ENCODE peak calls at places on chromosomes 6 and 20, in five cellular contexts. T, E, H, P and S are unnamed samples.
A peak's percentile ranks its signal among the peaks of the same experiment; 100 is the strongest.

GRCh38 chr20:3654326-3655031 is 8.7 kb downstream of the GFRA4 start:
- DNase-seq in T (no peak), E (no peak), H (no peak), P (no peak), S (no peak)

GRCh38 chr20:12063106-12063505 is 145.4 kb downstream of the BTBD3 start:
- DNase-seq in T (no peak), E (no peak), H (no peak), P (no peak), S (no peak)

GRCh38 chr6:31122803-31123706 is 2.8 kb upstream of the CDSN start:
- DNase-seq in T (no peak), E (no peak), H (peak; percentile 63), P (no peak), S (peak; percentile 71)

GRCh38 chr20:61951695-61952533 is 113.8 kb downstream of the TAF4 start:
- DNase-seq in T (no peak), E (no peak), H (peak; percentile 33), P (no peak), S (no peak)

GRCh38 chr6:153831350-153832078 is 207.5 kb upstream of the OPRM1 start:
- DNase-seq in T (no peak), E (no peak), H (no peak), P (no peak), S (no peak)

GRCh38 chr6:68653706-68654089 is 18.6 kb downstream of the ADGRB3 start:
- DNase-seq in T (no peak), E (no peak), H (no peak), P (no peak), S (no peak)

GRCh38 chr6:37074053-37074827 is 68.8 kb downstream of the FGD2 start:
- DNase-seq in T (no peak), E (no peak), H (peak; percentile 63), P (no peak), S (peak; percentile 65)

GRCh38 chr6:29653452-29654038 is 3.3 kb upstream of the MOG start:
- DNase-seq in T (peak; percentile 48), E (no peak), H (no peak), P (peak; percentile 64), S (peak; percentile 59)

GRCh38 chr20:51219544-51219943 is 196.6 kb upstream of the KCNG1 start:
- DNase-seq in T (no peak), E (no peak), H (no peak), P (no peak), S (no peak)

GRCh38 chr6:11381801-11382513 is 149.5 kb upstream of the NEDD9 start:
- DNase-seq in T (peak; percentile 63), E (peak; percentile 60), H (peak; percentile 50), P (peak; percentile 88), S (no peak)

GRCh38 chr6:7025861-7026260 is 81.9 kb upstream of the RREB1 start:
- DNase-seq in T (no peak), E (no peak), H (no peak), P (no peak), S (no peak)

GRCh38 chr6:99521557-99522286 is 6.5 kb upstream of the USP45 start:
- DNase-seq in T (no peak), E (no peak), H (peak; percentile 50), P (no peak), S (peak; percentile 31)

GRCh38 chr6:30002871-30003270 is 58.2 kb upstream of the POLR1H start:
- DNase-seq in T (no peak), E (no peak), H (no peak), P (no peak), S (peak; percentile 65)

GRCh38 chr20:60928341-60928740 is 323.7 kb upstream of the CDH4 start:
- DNase-seq in T (no peak), E (no peak), H (no peak), P (no peak), S (no peak)

GRCh38 chr6:144362042-144363018 is 77.2 kb downstream of the UTRN start:
- DNase-seq in T (no peak), E (no peak), H (no peak), P (no peak), S (no peak)

GRCh38 chr6:39342692-39343460 is 20.4 kb upstream of the KCNK16 start:
- DNase-seq in T (no peak), E (no peak), H (no peak), P (no peak), S (no peak)

GRCh38 chr6:167815296-167815980 is 11.3 kb upstream of the AFDN start:
- DNase-seq in T (no peak), E (no peak), H (no peak), P (no peak), S (no peak)

GRCh38 chr20:36881888-36882287 is 6.0 kb downstream of the TLDC2 start:
- DNase-seq in T (no peak), E (no peak), H (no peak), P (no peak), S (peak; percentile 71)

GRCh38 chr6:154916857-154917256 is 78.3 kb upstream of the TIAM2 start:
- DNase-seq in T (no peak), E (no peak), H (no peak), P (no peak), S (no peak)

GRCh38 chr6:34970962-34971361 is 81.9 kb downstream of the ANKS1A start:
- DNase-seq in T (no peak), E (no peak), H (no peak), P (no peak), S (no peak)

GRCh38 chr6:11069760-11070159 is 23.9 kb upstream of the SMIM13 start:
- DNase-seq in T (no peak), E (no peak), H (no peak), P (no peak), S (peak; percentile 64)

GRCh38 chr6:64254558-64254957 is 619.0 kb downstream of the PHF3 start:
- DNase-seq in T (no peak), E (no peak), H (no peak), P (no peak), S (peak; percentile 89)

GRCh38 chr6:39884696-39885095 is 49.6 kb downstream of the MOCS1 start:
- DNase-seq in T (no peak), E (no peak), H (no peak), P (no peak), S (no peak)

GRCh38 chr6:46677314-46677654 is 10.4 kb upstream of the TDRD6 start:
- DNase-seq in T (no peak), E (no peak), H (no peak), P (no peak), S (no peak)

GRCh38 chr20:4225778-4226177 is 210.4 kb upstream of the RNF24 start:
- DNase-seq in T (no peak), E (no peak), H (no peak), P (no peak), S (peak; percentile 63)

GRCh38 chr6:52537001-52537753 is 39.7 kb downstream of the TRAM2 start:
- DNase-seq in T (no peak), E (no peak), H (no peak), P (peak; percentile 7), S (peak; percentile 73)

GRCh38 chr6:72955666-72956065 is 269.6 kb downstream of the KHDC1L start:
- DNase-seq in T (no peak), E (no peak), H (no peak), P (no peak), S (no peak)